ENCODE peak calls at places on chromosomes 12 and 14, in nine cellular contexts. K, H, V, B, R, C, W, L and I are unnamed samples.

GRCh38 chr12:17579148-17580026 is 510.6 kb downstream of the RERGL start:
- DNase-seq in H (no peak), C (no peak), L (no peak), R (no peak), B (peak), W (no peak), V (no peak), K (no peak), I (no peak)

GRCh38 chr12:103801709-103802585 is 39.1 kb downstream of the NT5DC3 start:
- DNase-seq in H (no peak), R (no peak), L (no peak), C (no peak), B (no peak), W (no peak), K (no peak), V (no peak), I (peak)

GRCh38 chr12:1642513-1642912 is 13.5 kb downstream of the WNT5B start:
- DNase-seq in V (no peak), H (no peak), K (no peak), W (no peak), C (no peak), L (no peak), B (no peak), R (no peak), I (no peak)

GRCh38 chr12:49348781-49349180 is 2.1 kb downstream of the DNAJC22 start:
- DNase-seq in V (no peak), W (no peak), R (no peak), L (peak), C (no peak), B (no peak), K (no peak), H (no peak), I (no peak)

GRCh38 chr12:82449179-82449578 is 90.8 kb downstream of the METTL25 start:
- DNase-seq in V (no peak), W (no peak), L (no peak), H (no peak), B (no peak), R (no peak), C (no peak), K (no peak), I (peak)

GRCh38 chr12:84056-84455 is 17.5 kb downstream of the IQSEC3 start:
- DNase-seq in K (no peak), C (no peak), V (no peak), H (no peak), B (no peak), W (no peak), L (no peak), R (no peak), I (no peak)

GRCh38 chr12:86698581-86698980 is 442.4 kb upstream of the MGAT4C start:
- DNase-seq in R (no peak), B (no peak), L (no peak), V (peak), C (no peak), W (no peak), K (no peak), H (no peak), I (peak)

GRCh38 chr14:103384450-103385152 is 614 bp upstream of the MARK3 start:
- DNase-seq in K (no peak), R (no peak), W (no peak), B (no peak), H (no peak), V (no peak), C (no peak), L (no peak), I (no peak)

GRCh38 chr12:69966409-69966808 is 141.4 kb downstream of the MYRFL start:
- DNase-seq in W (peak), V (no peak), K (no peak), C (no peak), H (no peak), B (no peak), R (peak), L (peak), I (peak)

GRCh38 chr12:12266389-12266872 is 413 bp downstream of the LRP6 start:
- DNase-seq in K (peak), V (no peak), C (no peak), B (peak), H (no peak), R (no peak), L (peak), W (peak), I (no peak)

GRCh38 chr12:1645819-1646218 is 16.8 kb downstream of the WNT5B start:
- DNase-seq in V (no peak), B (no peak), R (no peak), K (no peak), H (no peak), L (no peak), W (no peak), C (no peak), I (no peak)

GRCh38 chr12:52052471-52053186 is 1.4 kb downstream of the NR4A1 start:
- DNase-seq in B (no peak), C (no peak), W (no peak), V (no peak), K (peak), H (no peak), R (no peak), L (no peak), I (no peak)

GRCh38 chr14:32450919-32451675 is 122.0 kb downstream of the AKAP6 start:
- DNase-seq in K (no peak), L (no peak), V (no peak), W (no peak), H (no peak), R (no peak), B (no peak), C (no peak), I (no peak)

GRCh38 chr12:112420740-112421139 is 2.0 kb downstream of the PTPN11 start:
- DNase-seq in C (no peak), K (no peak), B (no peak), V (no peak), H (no peak), L (no peak), W (no peak), R (no peak), I (no peak)

GRCh38 chr12:79127268-79127895 is 262.8 kb downstream of the SYT1 start:
- DNase-seq in K (no peak), H (no peak), W (no peak), V (peak), C (no peak), B (no peak), R (no peak), L (no peak), I (peak)
- H3K4me3 ChIP-seq in K (no peak), H (no peak), W (no peak), V (no peak), C (no peak), B (no peak), R (no peak), L (no peak), I (no peak)

DNA sequence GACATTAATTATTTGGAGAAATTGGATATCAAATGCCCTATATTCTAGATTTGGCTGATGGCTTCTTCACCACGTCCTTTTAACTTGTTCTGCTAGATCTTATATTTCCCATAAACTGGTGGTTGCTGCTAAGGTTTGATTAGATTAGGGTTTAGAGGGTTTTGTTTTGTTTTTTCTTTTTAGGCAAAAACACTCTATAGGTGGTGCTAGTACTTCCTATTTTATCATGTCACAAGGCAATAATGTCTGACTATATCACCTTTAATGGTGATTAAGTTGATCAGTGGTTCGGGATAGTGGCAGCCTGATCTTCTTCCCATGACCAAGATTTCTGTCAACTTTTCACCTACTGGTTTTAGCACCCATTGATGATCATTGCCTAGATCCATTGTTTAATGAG is 455.1 kb downstream of the RAD51B start:
- DNase-seq in R (no peak), V (no peak), W (no peak), L (no peak), B (no peak), H (no peak), K (no peak), C (no peak), I (no peak)
- TF ChIP-seq CTCF in R (no peak), V (no peak), W (no peak), L (no peak), B (no peak), H (no peak), K (peak), C (no peak), I (no peak)

GRCh38 chr12:131004166-131004565 is 50.5 kb downstream of the ADGRD1 start:
- DNase-seq in C (no peak), H (no peak), L (no peak), V (no peak), K (no peak), W (no peak), B (no peak), R (no peak), I (no peak)
- H3K4me3 ChIP-seq in C (no peak), H (no peak), L (no peak), V (no peak), K (no peak), W (no peak), B (no peak), R (no peak), I (no peak)

DNA sequence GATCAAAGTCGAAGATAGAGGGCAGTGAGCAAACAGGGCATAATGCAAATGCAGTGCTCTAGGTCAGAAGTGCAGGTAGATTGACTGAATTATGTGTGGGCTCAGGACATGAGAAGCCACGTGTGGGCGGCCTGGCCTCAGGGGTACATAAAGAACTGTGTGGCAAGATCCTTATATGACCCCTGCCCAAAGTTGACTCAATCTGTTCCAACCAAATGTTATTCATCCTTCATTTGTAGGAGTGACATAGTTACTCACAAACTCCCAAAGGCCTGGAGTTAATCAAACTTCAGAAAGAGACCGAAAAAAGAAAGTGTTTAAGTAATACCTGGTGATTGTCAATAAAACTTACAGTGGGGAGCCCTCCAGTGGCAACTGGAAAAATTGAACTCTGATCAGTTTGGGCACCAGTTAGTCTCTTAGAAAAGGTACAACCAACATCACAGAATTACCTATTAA is 150.4 kb upstream of the FAR2 start:
- DNase-seq in R (peak), K (no peak), H (no peak), B (peak), W (peak), C (no peak), V (peak), L (no peak), I (peak)
- TF ChIP-seq CTCF in R (peak), K (no peak), H (peak), B (peak), W (peak), C (peak), V (peak), L (peak), I (peak)